ENCODE peak calls at places on chromosomes 2 and 18, in six cellular contexts. One of them, this sample, is unnamed. For H3K9me3, the result is how much of the 10 kb centered on the place peaks cover.

GRCh38 chr2:14632133-14632936 is at the start of gene LRATD1:
- DNase-seq in mammary epithelial cell: peak
- DNase-seq in GM12878: no peak
- DNase-seq in hepatocyte: peak
- DNase-seq in GM23248: peak
- DNase-seq in HepG2: peak
- DNase-seq in this sample: peak

GRCh38 chr2:195001924-195002323 is 655.1 kb upstream of the SLC39A10 start:
- DNase-seq in mammary epithelial cell: no peak
- DNase-seq in GM12878: no peak
- DNase-seq in hepatocyte: no peak
- DNase-seq in GM23248: no peak
- DNase-seq in HepG2: no peak
- DNase-seq in this sample: no peak

GRCh38 chr2:59204040-59204439 is 962.9 kb upstream of the FANCL start:
- DNase-seq in HepG2: no peak
- DNase-seq in hepatocyte: no peak
- DNase-seq in GM12878: no peak
- DNase-seq in mammary epithelial cell: no peak
- DNase-seq in GM23248: no peak
- DNase-seq in this sample: no peak

GRCh38 chr18:71038196-71038595 is 749.4 kb downstream of the SOCS6 start:
- DNase-seq in hepatocyte: no peak
- DNase-seq in mammary epithelial cell: no peak
- DNase-seq in GM12878: no peak
- DNase-seq in HepG2: no peak
- DNase-seq in GM23248: no peak
- DNase-seq in this sample: no peak

GRCh38 chr2:116761864-116762263 is 1052.6 kb upstream of the DDX18 start:
- DNase-seq in GM23248: no peak
- DNase-seq in hepatocyte: no peak
- DNase-seq in GM12878: no peak
- DNase-seq in HepG2: no peak
- DNase-seq in mammary epithelial cell: no peak
- DNase-seq in this sample: no peak

GRCh38 chr2:2812117-2812516 is 481.0 kb upstream of the MYT1L start:
- DNase-seq in GM12878: no peak
- DNase-seq in mammary epithelial cell: no peak
- DNase-seq in GM23248: no peak
- DNase-seq in HepG2: no peak
- DNase-seq in hepatocyte: no peak
- DNase-seq in this sample: no peak

GRCh38 chr18:76131738-76132137 is 363.3 kb downstream of the ZNF516 start:
- DNase-seq in GM12878: no peak
- DNase-seq in mammary epithelial cell: peak
- DNase-seq in hepatocyte: no peak
- DNase-seq in GM23248: no peak
- DNase-seq in HepG2: no peak
- DNase-seq in this sample: no peak

GRCh38 chr18:54261894-54262293 is 7.4 kb upstream of the POLI start:
- DNase-seq in mammary epithelial cell: no peak
- DNase-seq in GM23248: no peak
- DNase-seq in hepatocyte: no peak
- DNase-seq in GM12878: peak
- DNase-seq in HepG2: no peak
- DNase-seq in this sample: no peak

GRCh38 chr2:118834440-118834810 is 13.0 kb downstream of the EN1 start:
- DNase-seq in GM12878: no peak
- DNase-seq in GM23248: no peak
- DNase-seq in mammary epithelial cell: no peak
- DNase-seq in HepG2: no peak
- DNase-seq in hepatocyte: no peak
- DNase-seq in this sample: no peak

GRCh38 chr18:11987527-11987926 is 6.2 kb downstream of the IMPA2 start:
- DNase-seq in hepatocyte: no peak
- DNase-seq in HepG2: no peak
- DNase-seq in GM23248: peak
- DNase-seq in mammary epithelial cell: no peak
- DNase-seq in GM12878: no peak
- DNase-seq in this sample: no peak

GRCh38 chr2:202104286-202104870 is 31.3 kb downstream of the KIAA2012 start:
- DNase-seq in GM23248: peak
- DNase-seq in GM12878: peak
- DNase-seq in HepG2: peak
- DNase-seq in mammary epithelial cell: peak
- DNase-seq in hepatocyte: peak
- DNase-seq in this sample: peak

GRCh38 chr2:148253716-148254115 is 232.8 kb downstream of the MBD5 start:
- DNase-seq in hepatocyte: no peak
- DNase-seq in HepG2: no peak
- DNase-seq in mammary epithelial cell: peak
- DNase-seq in GM12878: no peak
- DNase-seq in GM23248: no peak
- DNase-seq in this sample: peak

GRCh38 chr2:112164876-112165275 is 26.7 kb downstream of the FBLN7 start:
- DNase-seq in HepG2: no peak
- DNase-seq in GM12878: no peak
- DNase-seq in mammary epithelial cell: no peak
- DNase-seq in hepatocyte: no peak
- DNase-seq in GM23248: no peak
- DNase-seq in this sample: no peak

GRCh38 chr2:60567919-60568874 is 14.7 kb upstream of the BCL11A start:
- DNase-seq in mammary epithelial cell: no peak
- DNase-seq in HepG2: no peak
- DNase-seq in GM12878: no peak
- DNase-seq in hepatocyte: no peak
- DNase-seq in GM23248: no peak
- DNase-seq in this sample: no peak

GRCh38 chr2:54455584-54456525 is at the start of gene SPTBN1:
- DNase-seq in GM12878: no peak
- DNase-seq in hepatocyte: peak
- DNase-seq in mammary epithelial cell: peak
- DNase-seq in HepG2: peak
- DNase-seq in GM23248: peak
- DNase-seq in this sample: peak

GRCh38 chr2:38712871-38713270 is 38.3 kb downstream of the SRSF7 start:
- DNase-seq in HepG2: no peak
- DNase-seq in hepatocyte: no peak
- DNase-seq in GM12878: no peak
- DNase-seq in mammary epithelial cell: no peak
- DNase-seq in GM23248: peak
- DNase-seq in this sample: no peak

GRCh38 chr2:178419123-178419522 is 31.9 kb downstream of the PRKRA start:
- DNase-seq in hepatocyte: peak
- DNase-seq in GM23248: peak
- DNase-seq in HepG2: no peak
- DNase-seq in GM12878: no peak
- DNase-seq in mammary epithelial cell: no peak
- DNase-seq in this sample: peak

GRCh38 chr2:44075536-44075935 is 79.7 kb upstream of the LRPPRC start:
- DNase-seq in mammary epithelial cell: no peak
- DNase-seq in hepatocyte: no peak
- DNase-seq in GM23248: peak
- DNase-seq in GM12878: no peak
- DNase-seq in HepG2: peak
- DNase-seq in this sample: no peak

GRCh38 chr2:198287706-198288105 is 483.3 kb downstream of the PLCL1 start:
- DNase-seq in GM12878: no peak
- DNase-seq in hepatocyte: no peak
- DNase-seq in HepG2: no peak
- DNase-seq in GM23248: peak
- DNase-seq in mammary epithelial cell: no peak
- DNase-seq in this sample: no peak

GRCh38 chr2:188572592-188572991 is 280.9 kb downstream of the GULP1 start:
- DNase-seq in GM12878: no peak
- DNase-seq in hepatocyte: no peak
- DNase-seq in GM23248: no peak
- DNase-seq in HepG2: no peak
- DNase-seq in mammary epithelial cell: no peak
- DNase-seq in this sample: no peak

GRCh38 chr2:150495993-150496627 is 8.6 kb upstream of the RND3 start:
- DNase-seq in hepatocyte: no peak
- DNase-seq in mammary epithelial cell: peak
- DNase-seq in HepG2: no peak
- DNase-seq in GM23248: peak
- DNase-seq in GM12878: no peak
- DNase-seq in this sample: no peak

GRCh38 chr2:16009560-16009959 is 69.2 kb downstream of the MYCN start:
- DNase-seq in mammary epithelial cell: no peak
- DNase-seq in GM23248: no peak
- DNase-seq in GM12878: no peak
- DNase-seq in hepatocyte: no peak
- DNase-seq in HepG2: no peak
- DNase-seq in this sample: no peak

GRCh38 chr2:63786506-63786905 is 55.2 kb upstream of the UGP2 start:
- DNase-seq in GM23248: no peak
- DNase-seq in mammary epithelial cell: no peak
- DNase-seq in hepatocyte: no peak
- DNase-seq in GM12878: no peak
- DNase-seq in HepG2: no peak
- DNase-seq in this sample: no peak

GRCh38 chr2:84302513-84303412 is 156.3 kb downstream of the SUCLG1 start:
- DNase-seq in GM23248: peak
- DNase-seq in mammary epithelial cell: peak
- DNase-seq in HepG2: peak
- DNase-seq in hepatocyte: peak
- DNase-seq in GM12878: peak
- DNase-seq in this sample: peak

GRCh38 chr2:99573624-99574251 is 83.9 kb upstream of the REV1 start:
- DNase-seq in mammary epithelial cell: no peak
- DNase-seq in HepG2: no peak
- DNase-seq in hepatocyte: no peak
- DNase-seq in GM12878: no peak
- DNase-seq in GM23248: no peak
- DNase-seq in this sample: no peak
- TF ChIP-seq EZH2 in mammary epithelial cell: no peak
- TF ChIP-seq EZH2 in HepG2: no peak
- TF ChIP-seq EZH2 in hepatocyte: no peak
- TF ChIP-seq EZH2 in GM12878: no peak
- TF ChIP-seq EZH2 in GM23248: no peak
- TF ChIP-seq EZH2 in this sample: no peak

DNA sequence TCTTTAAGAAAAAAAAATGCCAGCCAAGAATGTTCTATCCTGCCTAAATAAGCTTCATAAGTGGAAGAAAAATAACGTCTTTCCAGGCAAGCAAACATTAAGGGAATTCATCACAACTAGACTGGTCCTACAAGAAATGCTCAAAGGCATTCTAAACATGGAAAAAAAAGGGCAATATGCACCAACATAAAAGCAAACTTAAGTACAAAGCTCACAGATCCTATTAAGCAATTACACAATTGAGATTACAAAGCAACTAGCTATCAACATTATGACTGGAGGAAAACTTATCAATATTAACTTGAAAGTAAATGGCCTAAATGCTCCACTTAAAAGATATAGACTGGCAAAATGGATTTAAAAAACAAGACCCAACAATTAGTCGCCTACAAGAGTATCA is 240.6 kb upstream of the CTAGE1 start:
- DNase-seq in GM12878: no peak
- DNase-seq in hepatocyte: no peak
- DNase-seq in HepG2: no peak
- DNase-seq in mammary epithelial cell: no peak
- DNase-seq in GM23248: no peak
- DNase-seq in this sample: no peak
- H3K9me3 ChIP-seq in GM12878: under half
- H3K9me3 ChIP-seq in hepatocyte: under half
- H3K9me3 ChIP-seq in HepG2: under half
- H3K9me3 ChIP-seq in mammary epithelial cell: under half
- H3K9me3 ChIP-seq in GM23248: under half
- H3K9me3 ChIP-seq in this sample: under half

GRCh38 chr18:48950536-48951447 is at the start of gene SMAD7:
- DNase-seq in mammary epithelial cell: no peak
- DNase-seq in HepG2: no peak
- DNase-seq in GM12878: no peak
- DNase-seq in hepatocyte: peak
- DNase-seq in GM23248: peak
- DNase-seq in this sample: peak
- TF ChIP-seq EZH2 in mammary epithelial cell: no peak
- TF ChIP-seq EZH2 in HepG2: no peak
- TF ChIP-seq EZH2 in GM12878: no peak
- TF ChIP-seq EZH2 in hepatocyte: no peak
- TF ChIP-seq EZH2 in GM23248: no peak
- TF ChIP-seq EZH2 in this sample: no peak

GRCh38 chr18:79932907-79933306 is 18.5 kb downstream of the SLC66A2 start:
- DNase-seq in hepatocyte: no peak
- DNase-seq in GM23248: no peak
- DNase-seq in mammary epithelial cell: no peak
- DNase-seq in GM12878: no peak
- DNase-seq in HepG2: no peak
- DNase-seq in this sample: no peak
- H3K9me3 ChIP-seq in hepatocyte: under half
- H3K9me3 ChIP-seq in GM23248: under half
- H3K9me3 ChIP-seq in mammary epithelial cell: under half
- H3K9me3 ChIP-seq in GM12878: under half
- H3K9me3 ChIP-seq in HepG2: under half
- H3K9me3 ChIP-seq in this sample: under half

GRCh38 chr2:175181877-175182308 is 383 bp upstream of the ATP5MC3 start:
- DNase-seq in GM12878: no peak
- DNase-seq in HepG2: no peak
- DNase-seq in hepatocyte: no peak
- DNase-seq in mammary epithelial cell: no peak
- DNase-seq in GM23248: no peak
- DNase-seq in this sample: no peak

GRCh38 chr2:175180701-175181103 is 808 bp downstream of the ATP5MC3 start:
- DNase-seq in hepatocyte: peak
- DNase-seq in mammary epithelial cell: peak
- DNase-seq in HepG2: peak
- DNase-seq in GM12878: no peak
- DNase-seq in GM23248: peak
- DNase-seq in this sample: peak

GRCh38 chr2:175176624-175177023 is 4.9 kb downstream of the ATP5MC3 start:
- DNase-seq in mammary epithelial cell: no peak
- DNase-seq in GM12878: no peak
- DNase-seq in hepatocyte: no peak
- DNase-seq in GM23248: no peak
- DNase-seq in HepG2: no peak
- DNase-seq in this sample: no peak

GRCh38 chr2:175183674-175184073 is 2.2 kb upstream of the ATP5MC3 start:
- DNase-seq in HepG2: no peak
- DNase-seq in GM23248: no peak
- DNase-seq in hepatocyte: no peak
- DNase-seq in mammary epithelial cell: no peak
- DNase-seq in GM12878: no peak
- DNase-seq in this sample: no peak

GRCh38 chr2:175181104-175181876 is at the start of gene ATP5MC3:
- DNase-seq in hepatocyte: peak
- DNase-seq in GM23248: peak
- DNase-seq in mammary epithelial cell: peak
- DNase-seq in GM12878: peak
- DNase-seq in HepG2: peak
- DNase-seq in this sample: peak
- TF ChIP-seq EZH2 in hepatocyte: no peak
- TF ChIP-seq EZH2 in GM23248: no peak
- TF ChIP-seq EZH2 in mammary epithelial cell: no peak
- TF ChIP-seq EZH2 in GM12878: no peak
- TF ChIP-seq EZH2 in HepG2: no peak
- TF ChIP-seq EZH2 in this sample: no peak

DNA sequence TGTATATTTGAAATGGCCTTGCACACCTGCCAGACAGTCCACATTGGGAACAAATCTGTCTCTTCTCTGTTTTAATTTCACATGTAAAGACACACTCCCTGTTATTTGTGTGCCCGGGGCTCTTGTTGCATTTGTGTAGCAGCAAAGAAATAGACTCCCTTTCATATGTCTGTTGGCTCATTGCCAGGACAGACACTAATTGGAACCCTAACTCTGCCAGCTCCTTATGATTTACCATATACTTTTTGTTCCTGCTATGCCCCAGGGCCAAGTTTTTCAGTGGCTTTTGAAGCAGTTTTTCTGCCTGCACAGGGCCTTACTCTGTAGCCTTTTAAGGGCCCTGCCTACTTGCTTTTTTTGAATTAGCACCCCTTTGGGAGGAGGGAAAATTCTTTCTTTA is 396.9 kb downstream of the DLGAP1 start:
- DNase-seq in GM12878: no peak
- DNase-seq in GM23248: no peak
- DNase-seq in hepatocyte: no peak
- DNase-seq in HepG2: no peak
- DNase-seq in mammary epithelial cell: no peak
- DNase-seq in this sample: peak
- H3K9me3 ChIP-seq in GM12878: under half
- H3K9me3 ChIP-seq in GM23248: under half
- H3K9me3 ChIP-seq in hepatocyte: under half
- H3K9me3 ChIP-seq in HepG2: half or more
- H3K9me3 ChIP-seq in mammary epithelial cell: under half
- H3K9me3 ChIP-seq in this sample: under half